ENCODE peak calls at places on chromosomes 12 and 14, in nine cellular contexts. L, A, X, Q, T, W, I, F and U are unnamed samples.

GRCh38 chr12:124296916-124297351 is 2.0 kb downstream of the RFLNA start:
- DNase-seq in L (no peak), A (no peak), X (no peak), Q (no peak), T (no peak), W (no peak), I (no peak), F (no peak), U (no peak)

GRCh38 chr12:103373088-103373523 is 122.7 kb downstream of the C12orf42 start:
- DNase-seq in L (no peak), A (no peak), X (no peak), Q (no peak), T (no peak), W (no peak), I (no peak), F (no peak), U (no peak)

GRCh38 chr12:94242871-94243270 is 94.5 kb downstream of the PLXNC1 start:
- DNase-seq in L (no peak), A (peak; percentile 39), X (no peak), Q (no peak), T (peak; percentile 28), W (no peak), I (no peak), F (no peak), U (no peak)

GRCh38 chr12:87687362-87687761 is 341.8 kb downstream of the C12orf50 start:
- DNase-seq in L (no peak), A (no peak), X (no peak), Q (peak; percentile 3), T (no peak), W (peak; percentile 12), I (no peak), F (no peak), U (no peak)

GRCh38 chr12:32641287-32641901 is 37.7 kb upstream of the DNM1L start:
- DNase-seq in L (no peak), A (no peak), X (no peak), Q (no peak), T (no peak), W (no peak), I (no peak), F (no peak), U (no peak)

GRCh38 chr12:104710940-104711725 is 247.0 kb downstream of the SLC41A2 start:
- DNase-seq in L (no peak), A (no peak), X (no peak), Q (no peak), T (no peak), W (no peak), I (no peak), F (peak; percentile 34), U (peak; percentile 95)

GRCh38 chr12:120240495-120240833 is 25.1 kb downstream of the PXN start:
- DNase-seq in L (no peak), A (no peak), X (no peak), Q (no peak), T (no peak), W (no peak), I (no peak), F (no peak), U (no peak)

GRCh38 chr14:35388656-35389314 is 15.8 kb downstream of the NFKBIA start:
- DNase-seq in L (no peak), A (no peak), X (no peak), Q (no peak), T (peak; percentile 5), W (no peak), I (no peak), F (no peak), U (no peak)

GRCh38 chr12:124321556-124322270 is 26.8 kb downstream of the RFLNA start:
- DNase-seq in L (no peak), A (no peak), X (no peak), Q (no peak), T (no peak), W (no peak), I (no peak), F (no peak), U (no peak)

GRCh38 chr12:13339538-13339937 is 143.0 kb downstream of the EMP1 start:
- DNase-seq in L (no peak), A (no peak), X (no peak), Q (peak; percentile 59), T (no peak), W (no peak), I (no peak), F (no peak), U (no peak)

GRCh38 chr12:46386877-46387629 is 14.5 kb upstream of the SLC38A2 start:
- DNase-seq in L (no peak), A (peak; percentile 64), X (no peak), Q (no peak), T (peak; percentile 48), W (no peak), I (peak; percentile 31), F (no peak), U (no peak)

GRCh38 chr12:1912580-1913376 is 5.7 kb downstream of the CACNA2D4 start:
- DNase-seq in L (no peak), A (no peak), X (no peak), Q (peak; percentile 62), T (no peak), W (no peak), I (no peak), F (peak; percentile 2), U (no peak)

DNA sequence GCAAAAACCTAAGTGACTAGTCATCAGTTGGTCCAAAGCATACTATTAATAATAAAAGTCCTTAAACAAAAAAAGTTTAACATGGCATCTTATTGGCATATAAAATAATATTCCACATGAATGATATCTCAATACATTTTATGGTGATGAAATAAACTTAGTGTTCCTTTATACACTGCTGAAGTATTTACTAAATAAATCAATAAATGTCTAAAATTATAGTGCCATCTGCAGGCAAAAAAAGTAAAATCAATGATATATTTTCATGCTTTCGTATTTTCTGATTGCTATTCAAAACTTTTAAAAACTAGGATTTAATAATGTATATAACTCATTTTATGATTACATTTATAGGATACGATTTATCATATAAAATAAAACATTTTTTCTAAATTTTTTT is 30.5 kb downstream of the PUS7L start:
- DNase-seq in L (no peak), A (no peak), X (no peak), Q (no peak), T (no peak), W (no peak), I (no peak), F (no peak), U (no peak)
- TF ChIP-seq CTCF in L (peak; percentile 31), A (peak; percentile 19), X (no peak), Q (peak; percentile 63), T (peak; percentile 11), W (no peak), I (peak; percentile 19), F (no peak), U (no peak)

GRCh38 chr12:51784688-51785087 is 63.8 kb downstream of the FIGNL2 start:
- DNase-seq in L (no peak), A (no peak), X (no peak), Q (no peak), T (no peak), W (no peak), I (no peak), F (no peak), U (no peak)

GRCh38 chr12:51792417-51792816 is 56.1 kb downstream of the FIGNL2 start:
- DNase-seq in L (no peak), A (no peak), X (no peak), Q (no peak), T (no peak), W (no peak), I (no peak), F (no peak), U (no peak)

GRCh38 chr12:51793201-51793600 is 55.3 kb downstream of the FIGNL2 start:
- DNase-seq in L (no peak), A (no peak), X (no peak), Q (no peak), T (no peak), W (peak; percentile 12), I (no peak), F (no peak), U (no peak)

GRCh38 chr12:51785906-51786305 is 62.6 kb downstream of the FIGNL2 start:
- DNase-seq in L (no peak), A (no peak), X (no peak), Q (no peak), T (no peak), W (no peak), I (no peak), F (no peak), U (no peak)

GRCh38 chr12:51788876-51789275 is 59.6 kb downstream of the FIGNL2 start:
- DNase-seq in L (no peak), A (no peak), X (no peak), Q (no peak), T (no peak), W (no peak), I (no peak), F (no peak), U (no peak)
- H3K4me3 ChIP-seq in L (no peak overlapping the region), A (no peak overlapping the region), X (no peak overlapping the region), Q (no peak overlapping the region), T (no peak overlapping the region), W (no peak overlapping the region), I (no peak overlapping the region), F (no peak overlapping the region), U (no peak overlapping the region)

DNA sequence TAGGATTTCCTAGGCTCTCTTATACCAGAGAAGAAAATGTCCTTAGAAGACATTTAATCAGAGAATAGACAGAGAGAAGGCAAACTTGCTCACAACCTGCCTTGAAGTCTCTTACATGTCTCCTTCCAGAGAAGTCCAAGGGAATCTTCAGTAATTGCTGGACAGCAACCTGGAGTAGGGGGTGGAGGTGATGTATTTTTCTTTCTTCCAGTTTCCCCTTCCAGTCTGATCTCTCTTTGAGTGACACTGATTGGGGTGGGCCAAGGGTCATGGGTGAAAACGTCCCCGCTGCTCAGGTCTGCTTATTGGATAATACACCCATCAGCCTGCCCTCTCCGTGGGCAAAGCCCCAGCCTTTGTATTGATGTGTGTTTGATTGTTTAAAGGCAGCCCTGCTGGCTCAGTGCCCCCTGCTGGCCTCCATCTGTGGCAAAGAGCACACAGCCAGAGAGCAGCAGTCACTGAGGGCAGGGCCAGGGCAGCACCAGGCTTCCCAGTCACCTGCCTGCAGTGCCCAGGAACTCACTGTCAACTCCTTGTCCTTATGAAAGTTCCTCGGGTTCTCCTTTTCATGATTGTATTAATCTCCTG is 35.7 kb upstream of the ATP2A2 start:
- DNase-seq in L (peak; percentile 25), A (peak; percentile 82), X (no peak), Q (no peak), T (peak; percentile 54), W (no peak), I (no peak), F (no peak), U (no peak)
- TF ChIP-seq CTCF in L (no peak), A (peak; percentile 24), X (no peak), Q (peak; percentile 53), T (peak; percentile 26), W (peak; percentile 8), I (no peak), F (no peak), U (peak; percentile 59)

GRCh38 chr12:57232156-57232756 is 2.7 kb downstream of the SHMT2 start:
- DNase-seq in L (no peak), A (no peak), X (no peak), Q (no peak), T (no peak), W (no peak), I (no peak), F (no peak), U (no peak)
- H3K4me3 ChIP-seq in L (no peak overlapping the region), A (no peak overlapping the region), X (no peak overlapping the region), Q (no peak overlapping the region), T (no peak overlapping the region), W (no peak overlapping the region), I (no peak overlapping the region), F (no peak overlapping the region), U (no peak overlapping the region)

GRCh38 chr12:117671734-117672133 is 297.1 kb downstream of the KSR2 start:
- DNase-seq in L (no peak), A (no peak), X (no peak), Q (peak; percentile 21), T (peak; percentile 17), W (no peak), I (peak; percentile 23), F (peak; percentile 25), U (no peak)
- TF ChIP-seq CTCF in L (no peak), A (peak; percentile 22), X (no peak), Q (peak; percentile 60), T (peak; percentile 54), W (peak; percentile 44), I (peak; percentile 42), F (no peak), U (peak; percentile 67)